ENCODE peak calls at places on chromosomes 13 and 19, in seven cellular contexts. One of them, this sample, is unnamed. For H3K27me3, the result is how much of the 10 kb centered on the place peaks cover.

GRCh38 chr19:6041991-6042421 is 64.1 kb upstream of the RANBP3 start:
- DNase-seq in thoracic aorta: no peak
- DNase-seq in cardiac muscle cell: no peak
- DNase-seq in neuronal stem cell: no peak
- DNase-seq in tibial nerve: no peak
- DNase-seq in heart right ventricle: no peak
- DNase-seq in GM23338: no peak
- DNase-seq in this sample: no peak

GRCh38 chr13:20197361-20197834 is 4.7 kb upstream of the GJB2 start:
- DNase-seq in thoracic aorta: no peak
- DNase-seq in cardiac muscle cell: peak
- DNase-seq in neuronal stem cell: peak
- DNase-seq in tibial nerve: no peak
- DNase-seq in heart right ventricle: no peak
- DNase-seq in GM23338: peak
- DNase-seq in this sample: no peak

GRCh38 chr19:1063909-1064660 is 2.9 kb upstream of the ARHGAP45 start:
- DNase-seq in thoracic aorta: no peak
- DNase-seq in cardiac muscle cell: no peak
- DNase-seq in neuronal stem cell: no peak
- DNase-seq in tibial nerve: no peak
- DNase-seq in heart right ventricle: no peak
- DNase-seq in GM23338: peak
- DNase-seq in this sample: no peak

GRCh38 chr13:102041544-102041943 is 360.3 kb downstream of the FGF14 start:
- DNase-seq in thoracic aorta: no peak
- DNase-seq in cardiac muscle cell: no peak
- DNase-seq in neuronal stem cell: no peak
- DNase-seq in tibial nerve: no peak
- DNase-seq in heart right ventricle: no peak
- DNase-seq in GM23338: no peak
- DNase-seq in this sample: no peak

GRCh38 chr13:67049744-67050143 is 180.4 kb downstream of the PCDH9 start:
- DNase-seq in thoracic aorta: no peak
- DNase-seq in cardiac muscle cell: no peak
- DNase-seq in neuronal stem cell: no peak
- DNase-seq in tibial nerve: no peak
- DNase-seq in heart right ventricle: no peak
- DNase-seq in GM23338: no peak
- DNase-seq in this sample: no peak

GRCh38 chr13:79448413-79448812 is 32.5 kb upstream of the NDFIP2 start:
- DNase-seq in thoracic aorta: no peak
- DNase-seq in cardiac muscle cell: no peak
- DNase-seq in neuronal stem cell: no peak
- DNase-seq in tibial nerve: no peak
- DNase-seq in heart right ventricle: no peak
- DNase-seq in GM23338: no peak
- DNase-seq in this sample: no peak

GRCh38 chr19:34493038-34493648 is 11.6 kb downstream of the WTIP start:
- DNase-seq in thoracic aorta: no peak
- DNase-seq in cardiac muscle cell: no peak
- DNase-seq in neuronal stem cell: no peak
- DNase-seq in tibial nerve: no peak
- DNase-seq in heart right ventricle: no peak
- DNase-seq in GM23338: no peak
- DNase-seq in this sample: no peak

GRCh38 chr13:110583178-110583865 is 21.8 kb upstream of the RAB20 start:
- DNase-seq in thoracic aorta: no peak
- DNase-seq in cardiac muscle cell: no peak
- DNase-seq in neuronal stem cell: no peak
- DNase-seq in tibial nerve: no peak
- DNase-seq in heart right ventricle: no peak
- DNase-seq in GM23338: no peak
- DNase-seq in this sample: no peak

GRCh38 chr19:54136086-54136863 is 1.3 kb upstream of the CNOT3 start:
- DNase-seq in thoracic aorta: no peak
- DNase-seq in cardiac muscle cell: no peak
- DNase-seq in neuronal stem cell: no peak
- DNase-seq in tibial nerve: no peak
- DNase-seq in heart right ventricle: no peak
- DNase-seq in GM23338: peak
- DNase-seq in this sample: no peak

GRCh38 chr13:35208587-35208986 is 266.5 kb downstream of the NBEA start:
- DNase-seq in thoracic aorta: no peak
- DNase-seq in cardiac muscle cell: no peak
- DNase-seq in neuronal stem cell: no peak
- DNase-seq in tibial nerve: no peak
- DNase-seq in heart right ventricle: no peak
- DNase-seq in GM23338: no peak
- DNase-seq in this sample: no peak

GRCh38 chr13:37816276-37816675 is 53.3 kb downstream of the TRPC4 start:
- DNase-seq in thoracic aorta: no peak
- DNase-seq in cardiac muscle cell: no peak
- DNase-seq in neuronal stem cell: no peak
- DNase-seq in tibial nerve: no peak
- DNase-seq in heart right ventricle: no peak
- DNase-seq in GM23338: no peak
- DNase-seq in this sample: no peak

GRCh38 chr13:74288361-74288911 is 154.2 kb upstream of the KLF12 start:
- DNase-seq in thoracic aorta: no peak
- DNase-seq in cardiac muscle cell: peak
- DNase-seq in neuronal stem cell: peak
- DNase-seq in tibial nerve: no peak
- DNase-seq in heart right ventricle: peak
- DNase-seq in GM23338: peak
- DNase-seq in this sample: peak

GRCh38 chr13:20144141-20144850 is 16.6 kb downstream of the GJA3 start:
- DNase-seq in thoracic aorta: no peak
- DNase-seq in cardiac muscle cell: no peak
- DNase-seq in neuronal stem cell: no peak
- DNase-seq in tibial nerve: no peak
- DNase-seq in heart right ventricle: no peak
- DNase-seq in GM23338: no peak
- DNase-seq in this sample: no peak

GRCh38 chr19:582497-583197 is 7.0 kb upstream of the HCN2 start:
- DNase-seq in thoracic aorta: no peak
- DNase-seq in cardiac muscle cell: no peak
- DNase-seq in neuronal stem cell: no peak
- DNase-seq in tibial nerve: no peak
- DNase-seq in heart right ventricle: no peak
- DNase-seq in GM23338: peak
- DNase-seq in this sample: no peak

GRCh38 chr19:48330012-48330681 is 4.8 kb downstream of the EMP3 start:
- DNase-seq in thoracic aorta: no peak
- DNase-seq in cardiac muscle cell: peak
- DNase-seq in neuronal stem cell: peak
- DNase-seq in tibial nerve: peak
- DNase-seq in heart right ventricle: peak
- DNase-seq in GM23338: peak
- DNase-seq in this sample: peak

GRCh38 chr13:113043001-113043630 is 62.5 kb upstream of the F7 start:
- DNase-seq in thoracic aorta: no peak
- DNase-seq in cardiac muscle cell: no peak
- DNase-seq in neuronal stem cell: no peak
- DNase-seq in tibial nerve: no peak
- DNase-seq in heart right ventricle: no peak
- DNase-seq in GM23338: no peak
- DNase-seq in this sample: no peak

GRCh38 chr13:113045214-113046007 is 60.2 kb upstream of the F7 start:
- DNase-seq in thoracic aorta: no peak
- DNase-seq in cardiac muscle cell: no peak
- DNase-seq in neuronal stem cell: no peak
- DNase-seq in tibial nerve: no peak
- DNase-seq in heart right ventricle: no peak
- DNase-seq in GM23338: no peak
- DNase-seq in this sample: no peak

GRCh38 chr13:113043931-113044330 is 61.7 kb upstream of the F7 start:
- DNase-seq in thoracic aorta: no peak
- DNase-seq in cardiac muscle cell: no peak
- DNase-seq in neuronal stem cell: no peak
- DNase-seq in tibial nerve: no peak
- DNase-seq in heart right ventricle: no peak
- DNase-seq in GM23338: no peak
- DNase-seq in this sample: no peak

GRCh38 chr13:113046066-113046882 is 59.3 kb upstream of the F7 start:
- DNase-seq in thoracic aorta: no peak
- DNase-seq in cardiac muscle cell: no peak
- DNase-seq in neuronal stem cell: no peak
- DNase-seq in tibial nerve: no peak
- DNase-seq in heart right ventricle: no peak
- DNase-seq in GM23338: no peak
- DNase-seq in this sample: no peak

GRCh38 chr13:113044431-113045114 is 61.0 kb upstream of the F7 start:
- DNase-seq in thoracic aorta: no peak
- DNase-seq in cardiac muscle cell: no peak
- DNase-seq in neuronal stem cell: no peak
- DNase-seq in tibial nerve: no peak
- DNase-seq in heart right ventricle: no peak
- DNase-seq in GM23338: no peak
- DNase-seq in this sample: peak
- H3K4me3 ChIP-seq in thoracic aorta: peak
- H3K4me3 ChIP-seq in cardiac muscle cell: no peak
- H3K4me3 ChIP-seq in neuronal stem cell: no peak
- H3K4me3 ChIP-seq in tibial nerve: no peak
- H3K4me3 ChIP-seq in heart right ventricle: no peak
- H3K4me3 ChIP-seq in GM23338: no peak
- H3K4me3 ChIP-seq in this sample: peak

GRCh38 chr13:50123862-50124535 is 108.8 kb downstream of the KCNRG start:
- DNase-seq in thoracic aorta: peak
- DNase-seq in cardiac muscle cell: peak
- DNase-seq in neuronal stem cell: peak
- DNase-seq in tibial nerve: peak
- DNase-seq in heart right ventricle: peak
- DNase-seq in GM23338: peak
- DNase-seq in this sample: no peak
- H3K27me3 ChIP-seq in thoracic aorta: under half
- H3K27me3 ChIP-seq in cardiac muscle cell: half or more
- H3K27me3 ChIP-seq in neuronal stem cell: under half
- H3K27me3 ChIP-seq in tibial nerve: under half
- H3K27me3 ChIP-seq in heart right ventricle: under half
- H3K27me3 ChIP-seq in GM23338: half or more
- H3K27me3 ChIP-seq in this sample: under half

GRCh38 chr19:42270346-42271044 is 1.4 kb downstream of the CIC start:
- DNase-seq in thoracic aorta: no peak
- DNase-seq in cardiac muscle cell: no peak
- DNase-seq in neuronal stem cell: no peak
- DNase-seq in tibial nerve: peak
- DNase-seq in heart right ventricle: peak
- DNase-seq in GM23338: no peak
- DNase-seq in this sample: no peak
- H3K4me3 ChIP-seq in thoracic aorta: peak
- H3K4me3 ChIP-seq in cardiac muscle cell: peak
- H3K4me3 ChIP-seq in neuronal stem cell: peak
- H3K4me3 ChIP-seq in tibial nerve: peak
- H3K4me3 ChIP-seq in heart right ventricle: peak
- H3K4me3 ChIP-seq in GM23338: peak
- H3K4me3 ChIP-seq in this sample: peak

GRCh38 chr13:99136427-99136954 is 64.2 kb upstream of the UBAC2 start:
- DNase-seq in thoracic aorta: no peak
- DNase-seq in cardiac muscle cell: no peak
- DNase-seq in neuronal stem cell: no peak
- DNase-seq in tibial nerve: no peak
- DNase-seq in heart right ventricle: no peak
- DNase-seq in GM23338: no peak
- DNase-seq in this sample: no peak
- H3K27me3 ChIP-seq in thoracic aorta: under half
- H3K27me3 ChIP-seq in cardiac muscle cell: under half
- H3K27me3 ChIP-seq in neuronal stem cell: under half
- H3K27me3 ChIP-seq in tibial nerve: under half
- H3K27me3 ChIP-seq in heart right ventricle: under half
- H3K27me3 ChIP-seq in GM23338: under half
- H3K27me3 ChIP-seq in this sample: under half

GRCh38 chr19:13024126-13024957 is 29.1 kb downstream of the NFIX start:
- DNase-seq in thoracic aorta: no peak
- DNase-seq in cardiac muscle cell: no peak
- DNase-seq in neuronal stem cell: no peak
- DNase-seq in tibial nerve: no peak
- DNase-seq in heart right ventricle: no peak
- DNase-seq in GM23338: no peak
- DNase-seq in this sample: peak
- H3K4me3 ChIP-seq in thoracic aorta: peak
- H3K4me3 ChIP-seq in cardiac muscle cell: no peak
- H3K4me3 ChIP-seq in neuronal stem cell: no peak
- H3K4me3 ChIP-seq in tibial nerve: peak
- H3K4me3 ChIP-seq in heart right ventricle: peak
- H3K4me3 ChIP-seq in GM23338: peak
- H3K4me3 ChIP-seq in this sample: peak

GRCh38 chr19:4196587-4197148 is 14.2 kb downstream of the ANKRD24 start:
- DNase-seq in thoracic aorta: no peak
- DNase-seq in cardiac muscle cell: no peak
- DNase-seq in neuronal stem cell: no peak
- DNase-seq in tibial nerve: no peak
- DNase-seq in heart right ventricle: no peak
- DNase-seq in GM23338: peak
- DNase-seq in this sample: no peak

GRCh38 chr19:4197228-4197624 is 14.7 kb downstream of the ANKRD24 start:
- DNase-seq in thoracic aorta: no peak
- DNase-seq in cardiac muscle cell: no peak
- DNase-seq in neuronal stem cell: no peak
- DNase-seq in tibial nerve: no peak
- DNase-seq in heart right ventricle: no peak
- DNase-seq in GM23338: no peak
- DNase-seq in this sample: no peak

GRCh38 chr19:4197625-4198466 is 15.4 kb downstream of the ANKRD24 start:
- DNase-seq in thoracic aorta: no peak
- DNase-seq in cardiac muscle cell: peak
- DNase-seq in neuronal stem cell: no peak
- DNase-seq in tibial nerve: no peak
- DNase-seq in heart right ventricle: no peak
- DNase-seq in GM23338: peak
- DNase-seq in this sample: no peak

GRCh38 chr19:4199699-4200293 is 17.3 kb downstream of the ANKRD24 start:
- DNase-seq in thoracic aorta: no peak
- DNase-seq in cardiac muscle cell: no peak
- DNase-seq in neuronal stem cell: no peak
- DNase-seq in tibial nerve: no peak
- DNase-seq in heart right ventricle: no peak
- DNase-seq in GM23338: peak
- DNase-seq in this sample: no peak

GRCh38 chr19:4198467-4199126 is 16.1 kb downstream of the ANKRD24 start:
- DNase-seq in thoracic aorta: no peak
- DNase-seq in cardiac muscle cell: no peak
- DNase-seq in neuronal stem cell: no peak
- DNase-seq in tibial nerve: no peak
- DNase-seq in heart right ventricle: no peak
- DNase-seq in GM23338: peak
- DNase-seq in this sample: no peak
- H3K27me3 ChIP-seq in thoracic aorta: under half
- H3K27me3 ChIP-seq in cardiac muscle cell: half or more
- H3K27me3 ChIP-seq in neuronal stem cell: under half
- H3K27me3 ChIP-seq in tibial nerve: half or more
- H3K27me3 ChIP-seq in heart right ventricle: half or more
- H3K27me3 ChIP-seq in GM23338: under half
- H3K27me3 ChIP-seq in this sample: under half

This sample was measured in BE2C.